ENCODE peak calls at places on chromosomes 3 and 15, in six cellular contexts. T is ovary, D is AG04450, G is GM13976, M is MCF 10A, K is Calu3. W is an unnamed sample.

GRCh38 chr3:124246949-124247348 is 255.0 kb upstream of the ROPN1 start:
- DNase-seq in D (no peak), K (peak; percentile 35), M (peak; percentile 55), T (no peak), G (peak; percentile 41), W (no peak)

GRCh38 chr15:94480289-94480834 is 249.0 kb downstream of the MCTP2 start:
- DNase-seq in D (no peak), T (no peak), M (no peak), G (no peak), K (no peak), W (no peak)

GRCh38 chr15:90644946-90645725 is 72.0 kb upstream of the BLM start:
- DNase-seq in M (no peak), G (no peak), D (no peak), K (no peak), T (no peak), W (no peak)

GRCh38 chr3:151918253-151919029 is 45.0 kb downstream of the SUCNR1 start:
- DNase-seq in D (peak; percentile 29), M (peak; percentile 50), G (peak; percentile 62), T (no peak), K (no peak), W (no peak)

GRCh38 chr15:62976301-62976842 is 66.2 kb upstream of the TPM1 start:
- DNase-seq in G (no peak), K (peak; percentile 29), M (no peak), T (no peak), D (peak; percentile 10), W (no peak)

GRCh38 chr3:106193876-106194275 is 325.1 kb upstream of the CBLB start:
- DNase-seq in G (no peak), T (no peak), M (no peak), D (no peak), K (no peak), W (no peak)

GRCh38 chr15:94414921-94415320 is 183.6 kb downstream of the MCTP2 start:
- DNase-seq in D (no peak), T (no peak), K (no peak), G (no peak), M (no peak), W (no peak)

GRCh38 chr3:183306798-183307671 is 54.0 kb downstream of the B3GNT5 start:
- DNase-seq in G (peak; percentile 53), K (peak; percentile 93), T (no peak), D (no peak), M (no peak), W (no peak)

GRCh38 chr3:120506076-120506827 is 55.5 kb upstream of the FSTL1 start:
- DNase-seq in T (no peak), M (no peak), G (no peak), K (no peak), D (no peak), W (no peak)

GRCh38 chr3:188712257-188712924 is 459.4 kb upstream of the TPRG1 start:
- DNase-seq in K (no peak), D (peak; percentile 55), M (peak; percentile 23), G (no peak), T (no peak), W (no peak)

GRCh38 chr3:176663819-176664218 is 533.5 kb downstream of the TBL1XR1 start:
- DNase-seq in K (peak; percentile 18), D (peak; percentile 15), G (no peak), T (no peak), M (peak; percentile 78), W (no peak)

GRCh38 chr3:10517616-10518015 is 12.2 kb upstream of the ATP2B2 start:
- DNase-seq in M (no peak), G (no peak), D (no peak), T (no peak), K (no peak), W (peak; percentile 14)

GRCh38 chr15:78998526-78998925 is 53.7 kb upstream of the CTSH start:
- DNase-seq in M (no peak), D (no peak), T (no peak), G (no peak), K (no peak), W (no peak)

GRCh38 chr3:47012342-47013230 is 33.1 kb downstream of the NBEAL2 start:
- DNase-seq in G (no peak), D (no peak), T (no peak), K (no peak), M (no peak), W (no peak)

GRCh38 chr3:177050466-177051237 is 146.6 kb downstream of the TBL1XR1 start:
- DNase-seq in G (no peak), K (peak; percentile 21), T (no peak), D (peak; percentile 16), M (peak; percentile 53), W (no peak)

GRCh38 chr3:129940086-129940485 is 34.4 kb upstream of the TRH start:
- DNase-seq in G (no peak), T (no peak), M (no peak), K (no peak), D (no peak), W (no peak)

GRCh38 chr3:73716418-73716817 is 91.7 kb upstream of the PDZRN3 start:
- DNase-seq in K (no peak), D (no peak), G (no peak), T (no peak), M (peak; percentile 50), W (no peak)

GRCh38 chr15:70995383-70995965 is 102.8 kb downstream of the LRRC49 start:
- DNase-seq in M (no peak), T (no peak), D (no peak), K (no peak), G (no peak), W (no peak)

GRCh38 chr3:42451116-42451515 is 40.7 kb upstream of the LYZL4 start:
- DNase-seq in T (no peak), G (no peak), K (no peak), D (no peak), M (peak; percentile 56), W (no peak)

GRCh38 chr15:50909044-50909342 is 510 bp downstream of the AP4E1 start:
- DNase-seq in M (no peak), K (no peak), G (peak; percentile 22), T (no peak), D (no peak), W (no peak)

GRCh38 chr3:133783762-133784161 is 21.9 kb upstream of the SRPRB start:
- DNase-seq in D (no peak), T (no peak), K (no peak), M (no peak), G (no peak), W (no peak)

GRCh38 chr3:11749486-11749885 is 97.2 kb downstream of the TAMM41 start:
- DNase-seq in T (no peak), K (no peak), G (no peak), D (no peak), M (no peak), W (no peak)

DNA sequence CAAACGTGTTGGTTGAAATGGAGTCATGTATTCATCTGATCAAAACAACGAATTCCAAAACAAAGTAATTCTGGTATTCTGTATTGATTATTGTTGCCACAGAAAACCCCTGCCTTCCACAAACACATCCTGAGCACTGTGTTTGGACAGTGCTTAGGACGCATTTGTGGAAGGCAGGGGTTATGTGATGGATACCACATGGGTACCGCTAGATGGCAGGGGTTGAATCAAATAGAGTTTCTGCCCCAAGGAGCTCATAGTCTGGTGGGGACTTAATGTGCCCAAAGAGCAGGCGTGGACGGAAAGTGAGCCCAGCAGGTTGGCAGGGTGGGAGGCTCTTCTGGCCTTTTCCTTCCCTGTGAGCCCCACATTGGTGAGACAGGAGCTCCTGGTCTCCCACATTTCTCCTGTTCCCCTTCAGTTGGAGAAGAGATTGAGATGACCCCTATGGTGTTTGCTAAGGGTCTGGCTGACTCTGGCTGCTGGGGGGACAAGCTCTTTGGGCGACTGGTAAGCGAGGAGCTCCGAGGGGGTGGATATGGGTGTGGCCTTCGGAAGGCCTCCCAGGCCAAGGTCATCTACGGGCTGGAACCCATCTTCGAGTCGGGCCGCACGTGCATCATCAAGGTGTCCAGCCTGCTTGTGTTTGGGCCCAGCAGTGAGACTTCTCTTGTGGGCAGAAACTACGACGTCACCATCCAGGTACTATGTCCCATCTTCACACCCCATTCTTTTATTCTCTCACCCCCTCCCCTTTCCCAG is 22.1 kb upstream of the SLC28A1 start:
- DNase-seq in M (no peak), G (no peak), K (no peak), T (no peak), D (no peak), W (no peak)
- TF ChIP-seq CTCF in M (no peak), G (no peak), K (no peak), T (no peak), D (no peak), W (no peak)

DNA sequence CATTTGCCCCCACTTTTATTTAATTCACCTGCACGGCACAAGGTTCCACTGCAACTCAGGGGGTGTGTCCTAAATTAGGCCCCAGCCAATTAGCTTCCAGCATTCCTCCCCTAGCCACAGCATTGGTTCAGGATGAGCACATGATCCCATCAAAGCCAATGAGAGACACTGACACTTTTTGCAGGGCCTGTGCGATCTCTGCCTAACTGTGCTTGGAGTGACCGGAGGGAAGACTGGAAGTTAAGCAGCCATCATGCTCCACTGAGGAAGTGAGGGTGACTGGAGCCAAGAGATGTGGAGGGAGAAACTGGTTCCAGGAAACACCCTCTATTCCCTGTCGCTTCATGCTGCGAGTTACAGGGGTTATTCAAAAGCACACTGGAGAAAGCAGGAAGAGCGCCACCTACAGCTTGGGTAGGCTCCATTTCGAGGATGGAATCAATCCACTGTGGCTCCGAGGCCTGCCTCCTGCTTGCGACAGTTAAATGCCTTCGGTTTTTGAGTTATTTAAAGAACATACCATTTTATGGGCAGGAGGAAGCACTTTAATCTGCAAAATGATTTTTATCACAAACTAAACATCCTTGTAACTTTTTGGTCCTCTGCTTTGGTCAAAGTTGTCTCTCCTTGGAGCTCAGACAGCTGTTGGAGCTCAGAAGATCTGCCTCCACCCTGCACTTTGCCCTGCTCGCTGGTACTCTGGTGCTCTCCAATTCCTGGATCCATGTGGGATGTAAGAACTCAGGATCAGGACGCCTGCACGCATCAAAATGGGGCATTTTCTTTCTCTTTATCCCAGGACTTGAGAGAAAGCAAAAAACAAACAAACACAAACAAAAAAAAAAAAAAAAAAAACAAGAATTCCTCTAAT is 122.4 kb upstream of the WNT5A start:
- DNase-seq in T (no peak), G (no peak), K (no peak), D (no peak), M (no peak), W (no peak)
- TF ChIP-seq CTCF in T (no peak), G (no peak), K (no peak), D (no peak), M (no peak), W (no peak)

DNA sequence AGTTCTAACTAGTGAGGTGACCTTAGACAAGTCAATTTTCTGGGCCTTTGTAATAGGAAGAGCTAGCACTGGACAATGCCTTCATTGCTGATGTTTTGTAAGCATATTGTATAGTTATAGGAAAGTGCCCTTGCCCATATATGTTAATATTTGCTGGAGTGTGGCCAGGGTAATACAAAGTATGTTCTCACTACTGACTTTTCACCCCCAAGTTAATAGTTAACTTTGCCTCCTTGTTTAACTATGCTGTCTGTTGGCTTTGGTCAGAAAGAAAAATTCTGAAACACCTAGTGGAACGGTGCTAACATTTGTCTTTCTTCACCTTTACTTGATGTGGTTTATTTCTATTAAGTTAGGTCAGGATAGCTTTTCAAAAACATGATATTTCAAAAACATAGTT is 287.4 kb upstream of the CTNNB1 start:
- DNase-seq in M (no peak), K (peak; percentile 6), D (no peak), G (no peak), T (no peak), W (no peak)
- TF ChIP-seq CTCF in M (no peak), K (no peak), D (no peak), G (no peak), T (no peak), W (no peak)

DNA sequence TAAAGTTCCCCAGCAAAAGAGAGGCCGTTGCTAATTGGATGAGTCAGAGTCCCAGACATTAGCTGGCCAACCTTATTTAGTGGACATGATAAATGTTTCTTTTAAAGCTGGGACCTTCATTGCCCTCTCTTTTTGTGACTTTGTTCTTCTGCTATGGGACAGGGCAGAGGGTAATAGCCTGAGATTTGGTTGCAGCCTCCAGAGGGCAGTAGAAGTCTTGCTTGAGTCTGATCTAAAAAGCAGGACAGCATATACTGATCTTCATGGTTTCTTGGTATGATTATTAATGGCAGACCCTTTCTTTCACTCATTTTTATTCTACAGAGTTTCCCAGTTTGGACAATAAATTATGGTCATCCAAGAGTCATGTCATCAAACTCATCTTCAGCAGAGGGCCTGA is 25.1 kb upstream of the ZKSCAN7 start:
- DNase-seq in G (peak; percentile 42), T (no peak), K (no peak), M (peak; percentile 3), D (no peak), W (no peak)
- TF ChIP-seq CTCF in G (peak; percentile 31), T (no peak), K (no peak), M (no peak), D (peak; percentile 27), W (no peak)

W was measured in activated B cell treated with CpG ODN at 0.5 μM for 24 hours.